ENCODE peak calls at places on chromosomes 5 and 9, in eight cellular contexts. P, S, J, F, U, D, O and E are unnamed samples.
A peak's percentile ranks its signal among the peaks of the same experiment; 100 is the strongest.

GRCh38 chr9:115674091-115674490 is 479.5 kb upstream of the PAPPA start:
- DNase-seq in U (no peak), O (no peak), F (no peak), P (no peak), S (peak; percentile 25), J (no peak), D (no peak), E (no peak)

GRCh38 chr5:138159666-138160065 is 18.8 kb downstream of the BRD8 start:
- DNase-seq in D (no peak), S (no peak), J (no peak), P (no peak), U (no peak), O (no peak), F (no peak), E (no peak)

GRCh38 chr9:84652496-84653081 is 16.9 kb upstream of the NTRK2 start:
- DNase-seq in D (no peak), O (no peak), F (peak; percentile 19), P (no peak), J (no peak), S (no peak), U (no peak), E (no peak)

GRCh38 chr5:171388816-171389168 is 1.1 kb downstream of the NPM1 start:
- DNase-seq in U (no peak), F (no peak), P (no peak), D (no peak), S (peak; percentile 50), O (no peak), J (no peak), E (no peak)

GRCh38 chr5:56359429-56359781 is 126.3 kb upstream of the ANKRD55 start:
- DNase-seq in J (no peak), P (no peak), O (no peak), D (no peak), U (no peak), F (no peak), S (no peak), E (no peak)

GRCh38 chr5:107474361-107474723 is 196.4 kb downstream of the EFNA5 start:
- DNase-seq in P (no peak), J (no peak), F (no peak), D (no peak), S (no peak), U (no peak), O (no peak), E (no peak)

GRCh38 chr9:101119206-101119819 is 90.8 kb downstream of the PLPPR1 start:
- DNase-seq in S (peak; percentile 62), O (peak; percentile 75), U (peak; percentile 28), D (peak; percentile 83), P (peak; percentile 30), F (peak; percentile 68), J (peak; percentile 44), E (peak; percentile 30)

GRCh38 chr9:73133042-73133651 is 18.5 kb upstream of the ANXA1 start:
- DNase-seq in O (no peak), F (peak; percentile 24), D (no peak), P (peak; percentile 2), S (peak; percentile 35), U (no peak), J (no peak), E (no peak)

GRCh38 chr5:2149196-2149541 is 266.4 kb upstream of the IRX4 start:
- DNase-seq in D (peak; percentile 17), S (peak; percentile 67), F (peak; percentile 16), J (no peak), U (peak; percentile 31), P (no peak), O (peak; percentile 59), E (peak; percentile 85)

GRCh38 chr5:159504857-159505304 is 174.6 kb upstream of the IL12B start:
- DNase-seq in F (peak; percentile 80), D (no peak), U (no peak), O (peak; percentile 75), J (no peak), P (no peak), S (peak; percentile 93), E (peak; percentile 69)

GRCh38 chr5:1497795-1498622 is 25.8 kb downstream of the LPCAT1 start:
- DNase-seq in F (peak; percentile 90), O (no peak), U (no peak), P (no peak), S (no peak), D (no peak), J (no peak), E (no peak)

GRCh38 chr5:81854915-81855314 is 104.0 kb upstream of the SSBP2 start:
- DNase-seq in P (no peak), U (no peak), F (peak; percentile 90), S (no peak), O (no peak), J (no peak), D (no peak), E (no peak)

GRCh38 chr9:69049094-69049493 is 13.5 kb downstream of the FXN start:
- DNase-seq in J (no peak), O (no peak), F (no peak), D (no peak), P (no peak), U (no peak), S (no peak), E (no peak)

GRCh38 chr5:54021413-54022155 is 288.8 kb downstream of the ARL15 start:
- DNase-seq in O (no peak), D (no peak), F (peak; percentile 14), J (no peak), U (no peak), P (peak; percentile 18), S (peak; percentile 15), E (no peak)

GRCh38 chr9:130144703-130145102 is 27.5 kb upstream of the NCS1 start:
- DNase-seq in S (no peak), D (no peak), O (no peak), U (no peak), J (no peak), P (no peak), F (no peak), E (no peak)

GRCh38 chr5:111901303-111901702 is 144.3 kb upstream of the NREP start:
- DNase-seq in S (no peak), U (no peak), O (no peak), D (no peak), P (no peak), F (no peak), J (no peak), E (no peak)

GRCh38 chr5:1881273-1881586 is 1.5 kb downstream of the IRX4 start:
- DNase-seq in P (no peak), O (peak; percentile 28), F (no peak), U (peak; percentile 75), S (no peak), J (no peak), D (no peak), E (peak; percentile 25)

GRCh38 chr9:136808781-136809158 is 1.0 kb downstream of the RABL6 start:
- DNase-seq in S (peak; percentile 75), J (no peak), P (no peak), U (no peak), D (peak; percentile 43), O (no peak), F (peak; percentile 14), E (no peak)

GRCh38 chr9:123081824-123082223 is 48.4 kb downstream of the GPR21 start:
- DNase-seq in D (peak; percentile 84), U (peak; percentile 22), F (peak; percentile 66), J (peak; percentile 25), P (peak; percentile 65), S (peak; percentile 63), O (no peak), E (peak; percentile 42)

GRCh38 chr9:129414377-129415021 is 206.4 kb downstream of the C9orf50 start:
- DNase-seq in O (peak; percentile 84), D (peak; percentile 40), F (no peak), J (no peak), S (peak; percentile 86), U (no peak), P (peak; percentile 23), E (no peak)

DNA sequence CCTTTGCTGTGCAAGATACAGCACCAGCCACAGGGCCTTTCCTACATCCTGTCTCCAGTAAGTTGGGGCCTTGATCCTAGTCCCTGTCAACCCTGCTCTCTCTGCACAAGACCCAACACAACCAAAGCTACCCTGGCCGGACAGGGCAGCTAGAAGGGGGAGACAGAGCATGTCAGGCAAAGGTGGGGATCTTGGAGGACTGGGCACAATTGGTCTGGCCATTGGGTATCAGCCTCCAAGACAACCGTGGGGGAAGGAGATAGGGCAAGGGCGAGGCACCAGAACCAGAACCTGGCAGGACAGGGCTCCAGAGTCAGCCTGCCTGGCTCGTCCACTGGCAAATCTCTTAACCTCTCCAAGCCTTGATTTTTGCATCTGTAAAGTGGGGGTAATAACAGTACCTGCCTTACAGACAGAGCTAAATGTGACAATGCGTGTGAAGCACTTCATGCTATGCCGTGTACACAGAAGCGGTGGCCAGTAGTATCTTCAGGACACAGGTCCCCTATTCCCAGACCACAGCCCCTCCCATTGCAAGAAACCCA is 51.6 kb upstream of the CDKN2AIPNL start:
- DNase-seq in U (no peak), D (no peak), J (no peak), F (no peak), O (no peak), S (no peak), P (no peak), E (no peak)
- TF ChIP-seq EZH2phosphoT487 in U (no peak), D (no peak), J (no peak), F (no peak), O (no peak), S (no peak), P (no peak), E (no peak)

DNA sequence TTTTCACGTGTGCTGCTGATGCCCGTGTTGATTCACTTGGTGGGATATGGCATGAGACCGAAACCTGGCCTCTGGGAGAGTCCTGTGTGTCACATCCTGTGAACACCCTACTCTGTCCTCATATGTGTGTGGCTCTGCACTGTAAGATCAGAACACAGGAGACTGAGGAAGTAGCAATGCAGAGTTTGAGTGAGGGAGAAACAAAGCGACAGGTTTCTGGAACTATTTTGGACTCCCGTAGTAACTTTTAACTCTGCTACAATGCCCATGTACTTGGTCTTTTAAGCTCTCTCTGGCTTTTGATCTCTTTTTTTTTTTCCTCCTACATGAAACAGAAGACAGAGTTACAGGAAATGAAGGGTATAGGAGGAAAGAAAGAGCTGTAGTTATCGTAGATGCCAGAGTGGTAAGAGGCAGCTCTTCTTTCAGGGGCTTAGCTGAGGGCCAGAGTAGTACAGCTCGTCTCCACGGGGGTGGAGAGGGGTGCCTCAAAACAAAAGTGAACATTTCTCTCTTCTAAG is 26.6 kb downstream of the GRAMD2B start:
- DNase-seq in U (no peak), D (no peak), O (no peak), P (no peak), F (peak; percentile 77), S (peak; percentile 88), J (no peak), E (peak; percentile 70)
- H3K79me2 ChIP-seq in U (no peaks in the 10 kb centered on the region), D (peaks cover 4% of the 10 kb centered on the region), O (peaks cover 12% of the 10 kb centered on the region), P (no peaks in the 10 kb centered on the region), F (peaks cover 5% of the 10 kb centered on the region), S (peaks cover 84% of the 10 kb centered on the region), J (peaks cover 24% of the 10 kb centered on the region), E (peaks cover 47% of the 10 kb centered on the region)

GRCh38 chr5:25387949-25388348 is 743.2 kb upstream of the CDH10 start:
- DNase-seq in U (no peak), F (no peak), D (no peak), J (no peak), S (no peak), O (no peak), P (no peak), E (no peak)
- H3K9me2 ChIP-seq in U (no peaks in the 10 kb centered on the region), F (no peaks in the 10 kb centered on the region), D (no peaks in the 10 kb centered on the region), J (no peaks in the 10 kb centered on the region), S (no peaks in the 10 kb centered on the region), O (no peaks in the 10 kb centered on the region), P (no peaks in the 10 kb centered on the region), E (no peaks in the 10 kb centered on the region)

DNA sequence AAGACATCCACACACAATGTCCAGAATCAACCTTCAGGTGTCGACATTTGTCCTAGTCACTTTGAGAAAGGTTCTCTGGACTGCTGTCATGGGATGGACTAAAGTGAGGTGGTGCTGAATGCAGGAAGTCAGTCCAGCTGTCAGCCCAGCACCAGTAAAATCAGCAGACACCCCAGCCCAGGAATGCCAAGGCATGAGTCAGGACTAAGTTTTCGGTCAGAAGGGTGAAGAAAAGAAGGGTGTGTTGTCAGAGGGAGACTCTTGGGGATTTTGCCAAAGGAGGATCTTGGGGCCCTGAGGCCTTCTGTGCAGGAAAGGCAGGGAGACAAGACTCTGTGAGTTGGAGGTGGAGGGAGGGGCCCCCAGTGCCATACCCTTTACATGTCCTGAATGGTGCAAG is 69.0 kb upstream of the XPA start:
- DNase-seq in U (no peak), F (no peak), D (no peak), P (no peak), O (no peak), J (no peak), S (peak; percentile 78), E (peak; percentile 31)
- TF ChIP-seq EZH2phosphoT487 in U (no peak), F (no peak), D (no peak), P (no peak), O (no peak), J (no peak), S (no peak), E (no peak)